ENCODE peak calls at places on chromosome 3, in four cellular contexts. A, C, W and P are unnamed samples.

GRCh38 chr3:101695779-101696372 is 9.4 kb upstream of the RPL24 start:
- DNase-seq in A (peak), W (peak), C (no peak), P (peak)

GRCh38 chr3:62375655-62376054 is 2.3 kb upstream of the FEZF2 start:
- DNase-seq in C (no peak), W (no peak), A (no peak), P (no peak)

GRCh38 chr3:156723182-156723619 is 48.8 kb downstream of the TIPARP start:
- DNase-seq in W (peak), C (no peak), A (no peak), P (no peak)

GRCh38 chr3:15460891-15461524 is 33.6 kb downstream of the EAF1 start:
- DNase-seq in W (peak), C (no peak), A (no peak), P (no peak)

GRCh38 chr3:4417449-4417848 is 49.6 kb downstream of the SUMF1 start:
- DNase-seq in C (no peak), W (no peak), A (peak), P (no peak)

GRCh38 chr3:134649106-134649705 is 1.6 kb downstream of the KY start:
- DNase-seq in A (no peak), C (peak), W (no peak), P (no peak)

GRCh38 chr3:144041960-144042556 is 70.4 kb downstream of the DIPK2A start:
- DNase-seq in A (no peak), C (no peak), W (no peak), P (no peak)

GRCh38 chr3:114157321-114157720 is 21.5 kb downstream of the DRD3 start:
- DNase-seq in A (no peak), W (no peak), C (no peak), P (no peak)

GRCh38 chr3:149585401-149585726 is 72.5 kb downstream of the WWTR1 start:
- DNase-seq in A (peak), C (no peak), W (no peak), P (no peak)

GRCh38 chr3:52982839-52983238 is 63.0 kb downstream of the SFMBT1 start:
- DNase-seq in A (no peak), C (no peak), W (no peak), P (no peak)

GRCh38 chr3:64138656-64139375 is 86.5 kb downstream of the PRICKLE2 start:
- DNase-seq in W (no peak), A (no peak), C (no peak), P (no peak)

GRCh38 chr3:123692041-123692440 is 107.2 kb upstream of the HACD2 start:
- DNase-seq in A (no peak), C (no peak), W (no peak), P (no peak)

GRCh38 chr3:129054605-129055104 is 5.9 kb upstream of the GP9 start:
- DNase-seq in C (no peak), A (peak), W (no peak), P (no peak)

GRCh38 chr3:13452490-13453335 is 27.4 kb upstream of the HDAC11 start:
- DNase-seq in W (peak), A (peak), C (no peak), P (peak)

GRCh38 chr3:99896482-99896881 is 78.8 kb downstream of the CMSS1 start:
- DNase-seq in A (no peak), C (no peak), W (no peak), P (no peak)

GRCh38 chr3:46293991-46294833 is 52.0 kb downstream of the CCR3 start:
- DNase-seq in A (no peak), C (no peak), W (no peak), P (no peak)

GRCh38 chr3:31877559-31877958 is 103.5 kb downstream of the OSBPL10 start:
- DNase-seq in A (no peak), C (no peak), W (no peak), P (no peak)

GRCh38 chr3:182490601-182491485 is 302.5 kb upstream of the ATP11B start:
- DNase-seq in W (peak), C (no peak), A (peak), P (peak)

GRCh38 chr3:70247955-70248354 is 64.5 kb downstream of the MDFIC2 start:
- DNase-seq in C (no peak), W (no peak), A (peak), P (no peak)

GRCh38 chr3:114506622-114507300 is 212.9 kb downstream of the TIGIT start:
- DNase-seq in W (no peak), A (peak), C (no peak), P (peak)

GRCh38 chr3:154113609-154114008 is 7.6 kb upstream of the ARHGEF26 start:
- DNase-seq in C (no peak), A (no peak), W (no peak), P (no peak)

GRCh38 chr3:40124918-40125317 is 184.6 kb upstream of the EIF1B start:
- DNase-seq in W (no peak), A (no peak), C (no peak), P (no peak)

GRCh38 chr3:107346559-107346958 is 30.7 kb upstream of the CCDC54 start:
- DNase-seq in W (no peak), C (no peak), A (no peak), P (no peak)

GRCh38 chr3:27141668-27142067 is 227.5 kb downstream of the NEK10 start:
- DNase-seq in W (peak), C (no peak), A (peak), P (no peak)

GRCh38 chr3:14439501-14440167 is 37.2 kb downstream of the SLC6A6 start:
- DNase-seq in C (no peak), A (peak), W (peak), P (no peak)

GRCh38 chr3:41137686-41138111 is 61.6 kb upstream of the CTNNB1 start:
- DNase-seq in W (no peak), A (peak), C (no peak), P (no peak)

GRCh38 chr3:8658326-8659212 is 14.0 kb upstream of the SSUH2 start:
- DNase-seq in C (no peak), A (peak), W (no peak), P (no peak)

GRCh38 chr3:8505621-8506020 is 4.0 kb downstream of the LMCD1 start:
- DNase-seq in C (no peak), A (no peak), W (no peak), P (no peak)